ENCODE peak calls at places on chromosome 20, in nine cellular contexts. E, L, M, Z, G, B, H, Y and V are unnamed samples.

GRCh38 chr20:38255389-38255788 is 5.1 kb downstream of the KIAA1755 start:
- DNase-seq in Y (no peak), H (peak; percentile 49), Z (no peak), B (no peak), L (no peak), G (no peak), E (no peak), M (peak; percentile 59), V (no peak)

GRCh38 chr20:43727980-43728590 is 1.3 kb upstream of the GTSF1L start:
- DNase-seq in G (no peak), E (no peak), B (no peak), Y (no peak), M (peak; percentile 12), Z (no peak), H (no peak), L (no peak), V (no peak)

GRCh38 chr20:7851031-7851490 is 89.2 kb downstream of the HAO1 start:
- DNase-seq in L (no peak), Y (no peak), M (peak; percentile 11), G (no peak), H (no peak), E (no peak), Z (peak; percentile 75), B (no peak), V (no peak)

GRCh38 chr20:62053465-62054196 is 12.1 kb downstream of the TAF4 start:
- DNase-seq in M (no peak), L (no peak), H (peak; percentile 5), E (peak; percentile 44), B (no peak), Y (no peak), Z (no peak), G (no peak), V (no peak)

GRCh38 chr20:62901891-62902290 is 24.4 kb downstream of the DIDO1 start:
- DNase-seq in Z (no peak), G (no peak), H (no peak), L (no peak), Y (no peak), M (no peak), B (no peak), E (no peak), V (no peak)

GRCh38 chr20:47765715-47766594 is 19.3 kb downstream of the SULF2 start:
- DNase-seq in E (no peak), L (no peak), B (no peak), Y (no peak), H (no peak), G (peak; percentile 82), Z (no peak), M (no peak), V (no peak)

GRCh38 chr20:16007164-16007563 is 566.1 kb downstream of the KIF16B start:
- DNase-seq in B (no peak), E (no peak), G (no peak), M (no peak), Z (no peak), Y (no peak), L (no peak), H (no peak), V (no peak)

GRCh38 chr20:43842126-43843020 is 72.3 kb upstream of the TOX2 start:
- DNase-seq in M (no peak), H (no peak), E (no peak), Y (no peak), L (no peak), G (no peak), B (no peak), Z (no peak), V (no peak)

GRCh38 chr20:36314734-36315544 is 8.8 kb downstream of the DLGAP4 start:
- DNase-seq in B (no peak), Z (no peak), G (no peak), M (no peak), L (no peak), Y (no peak), E (no peak), H (no peak), V (no peak)

GRCh38 chr20:58145506-58146080 is 82.9 kb downstream of the ANKRD60 start:
- DNase-seq in Z (no peak), H (no peak), L (no peak), G (no peak), E (no peak), M (no peak), Y (no peak), B (no peak), V (no peak)

GRCh38 chr20:51495921-51496545 is 46.5 kb downstream of the NFATC2 start:
- DNase-seq in G (no peak), Y (no peak), M (no peak), L (no peak), E (no peak), B (no peak), H (no peak), Z (no peak), V (no peak)

GRCh38 chr20:51500311-51500710 is 42.2 kb downstream of the NFATC2 start:
- DNase-seq in Y (no peak), H (no peak), L (no peak), E (no peak), G (no peak), M (no peak), Z (peak; percentile 85), B (no peak), V (no peak)

GRCh38 chr20:51498765-51499540 is 43.6 kb downstream of the NFATC2 start:
- DNase-seq in Y (no peak), M (no peak), G (no peak), B (no peak), H (no peak), Z (no peak), E (no peak), L (no peak), V (no peak)

GRCh38 chr20:51496964-51497363 is 45.6 kb downstream of the NFATC2 start:
- DNase-seq in Y (no peak), G (no peak), L (no peak), E (no peak), B (no peak), Z (no peak), M (no peak), H (no peak), V (no peak)

GRCh38 chr20:51497542-51498467 is 44.7 kb downstream of the NFATC2 start:
- DNase-seq in Y (no peak), L (no peak), Z (peak; percentile 35), B (no peak), M (peak; percentile 31), E (no peak), G (no peak), H (peak; percentile 43), V (no peak)
- H3K4me1 ChIP-seq in Y (peaks cover 35% of the 10 kb centered on the region), L (peaks cover 11% of the 10 kb centered on the region), Z (peaks cover 15% of the 10 kb centered on the region), B (peaks cover 19% of the 10 kb centered on the region), M (peaks cover 12% of the 10 kb centered on the region), E (no peaks in the 10 kb centered on the region), G (no peaks in the 10 kb centered on the region), H (peaks cover 3% of the 10 kb centered on the region), V (no peaks in the 10 kb centered on the region)

GRCh38 chr20:34948030-34948429 is 7.6 kb downstream of the GSS start:
- DNase-seq in E (no peak), G (no peak), L (no peak), Z (peak; percentile 67), B (no peak), H (no peak), Y (no peak), M (peak; percentile 92), V (no peak)
- TF ChIP-seq CTCF in E (no peak), G (no peak), L (no peak), Z (peak; percentile 34), B (no peak), H (no peak), Y (no peak), M (peak; percentile 48), V (no peak)

GRCh38 chr20:59589051-59589450 is 15.3 kb upstream of the PHACTR3 start:
- DNase-seq in L (no peak), Y (no peak), G (no peak), Z (no peak), M (no peak), E (peak; percentile 23), B (no peak), H (no peak), V (no peak)

GRCh38 chr20:59588236-59588855 is 16.0 kb upstream of the PHACTR3 start:
- DNase-seq in B (no peak), Y (no peak), G (no peak), E (peak; percentile 30), Z (no peak), L (no peak), H (no peak), M (no peak), V (no peak)

GRCh38 chr20:59587570-59587969 is 16.8 kb upstream of the PHACTR3 start:
- DNase-seq in H (no peak), M (no peak), Z (no peak), B (no peak), E (no peak), G (no peak), L (no peak), Y (no peak), V (no peak)

GRCh38 chr20:59586613-59587012 is 17.7 kb upstream of the PHACTR3 start:
- DNase-seq in G (no peak), L (no peak), Z (no peak), B (no peak), H (no peak), M (no peak), Y (no peak), E (no peak), V (no peak)

DNA sequence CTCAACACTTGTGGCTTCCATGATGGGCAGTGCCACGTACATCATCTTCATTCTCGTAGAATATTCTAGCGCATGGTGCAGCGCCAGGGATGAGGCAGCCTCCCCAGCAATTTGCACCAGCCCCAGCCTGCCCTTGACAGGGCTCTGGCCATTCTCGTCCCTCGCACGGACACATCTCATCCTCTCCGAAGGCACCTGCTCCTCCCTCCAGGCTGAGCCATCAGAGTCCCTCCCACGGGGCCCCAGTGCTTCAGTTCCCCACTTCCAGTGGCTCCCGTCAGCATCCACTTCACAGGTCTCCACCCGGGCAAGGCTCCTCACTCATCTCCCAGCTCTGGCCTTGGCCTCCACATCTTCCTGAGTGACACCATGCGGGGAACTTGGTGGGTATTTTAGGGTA is 13.3 kb upstream of the PHACTR3 start:
- DNase-seq in Y (no peak), H (no peak), E (no peak), B (no peak), L (no peak), M (no peak), Z (no peak), G (no peak), V (no peak)
- H3K27me3 ChIP-seq in Y (no peaks in the 10 kb centered on the region), H (no peaks in the 10 kb centered on the region), E (no peaks in the 10 kb centered on the region), B (no peaks in the 10 kb centered on the region), L (no peaks in the 10 kb centered on the region), M (no peaks in the 10 kb centered on the region), Z (no peaks in the 10 kb centered on the region), G (peaks cover 97% of the 10 kb centered on the region), V (peaks cover 63% of the 10 kb centered on the region)

GRCh38 chr20:45037635-45038034 is 63.3 kb downstream of the KCNS1 start:
- DNase-seq in H (no peak), E (no peak), B (no peak), G (no peak), M (no peak), Z (no peak), Y (no peak), L (no peak), V (no peak)

GRCh38 chr20:45036044-45036755 is 64.7 kb downstream of the KCNS1 start:
- DNase-seq in Z (peak; percentile 74), Y (no peak), H (no peak), E (no peak), M (peak; percentile 80), L (no peak), G (no peak), B (no peak), V (peak; percentile 32)

GRCh38 chr20:45038747-45039469 is 62.0 kb downstream of the KCNS1 start:
- DNase-seq in E (no peak), M (no peak), L (no peak), G (no peak), Y (no peak), H (no peak), B (no peak), Z (no peak), V (no peak)

GRCh38 chr20:45039470-45039811 is 61.5 kb downstream of the KCNS1 start:
- DNase-seq in Y (no peak), Z (no peak), B (no peak), E (no peak), M (no peak), H (no peak), G (no peak), L (no peak), V (no peak)

GRCh38 chr20:45037050-45037449 is 63.9 kb downstream of the KCNS1 start:
- DNase-seq in E (no peak), H (peak; percentile 26), G (no peak), M (peak; percentile 63), Z (peak; percentile 43), Y (no peak), L (no peak), B (no peak), V (no peak)
- H3K4me1 ChIP-seq in E (no peaks in the 10 kb centered on the region), H (no peaks in the 10 kb centered on the region), G (no peaks in the 10 kb centered on the region), M (peaks cover 13% of the 10 kb centered on the region), Z (peaks cover 46% of the 10 kb centered on the region), Y (peaks cover 15% of the 10 kb centered on the region), L (no peaks in the 10 kb centered on the region), B (peaks cover 12% of the 10 kb centered on the region), V (peaks cover 11% of the 10 kb centered on the region)